ENCODE peak calls at places on chromosome 21, in nine cellular contexts. One of them, this sample, is unnamed. For H3K36me3, the result is how much of the 10 kb centered on the place peaks cover.

GRCh38 chr21:29201186-29201585 is 70.7 kb downstream of the MAP3K7CL start:
- DNase-seq in breast epithelium: no peak
- DNase-seq in GM12878: no peak
- DNase-seq in spleen: no peak
- DNase-seq in H1: no peak
- DNase-seq in sigmoid colon: no peak
- DNase-seq in transverse colon: no peak
- DNase-seq in HCT116: no peak
- DNase-seq in heart left ventricle: no peak
- DNase-seq in this sample: no peak

GRCh38 chr21:29025328-29025713 is 853 bp downstream of the USP16 start:
- DNase-seq in breast epithelium: no peak
- DNase-seq in GM12878: no peak
- DNase-seq in spleen: no peak
- DNase-seq in H1: no peak
- DNase-seq in sigmoid colon: no peak
- DNase-seq in transverse colon: no peak
- DNase-seq in HCT116: no peak
- DNase-seq in heart left ventricle: no peak
- DNase-seq in this sample: no peak

GRCh38 chr21:33682992-33683627 is 40.8 kb downstream of the ITSN1 start:
- DNase-seq in breast epithelium: no peak
- DNase-seq in GM12878: no peak
- DNase-seq in spleen: no peak
- DNase-seq in H1: peak
- DNase-seq in sigmoid colon: no peak
- DNase-seq in transverse colon: no peak
- DNase-seq in HCT116: peak
- DNase-seq in heart left ventricle: no peak
- DNase-seq in this sample: no peak

GRCh38 chr21:44304846-44305245 is 5.0 kb downstream of the PFKL start:
- DNase-seq in breast epithelium: no peak
- DNase-seq in GM12878: no peak
- DNase-seq in spleen: no peak
- DNase-seq in H1: no peak
- DNase-seq in sigmoid colon: no peak
- DNase-seq in transverse colon: peak
- DNase-seq in HCT116: no peak
- DNase-seq in heart left ventricle: no peak
- DNase-seq in this sample: peak

GRCh38 chr21:33007747-33008146 is 18.0 kb upstream of the OLIG2 start:
- DNase-seq in breast epithelium: no peak
- DNase-seq in GM12878: no peak
- DNase-seq in spleen: no peak
- DNase-seq in H1: no peak
- DNase-seq in sigmoid colon: no peak
- DNase-seq in transverse colon: no peak
- DNase-seq in HCT116: no peak
- DNase-seq in heart left ventricle: no peak
- DNase-seq in this sample: no peak

GRCh38 chr21:23837564-23837963 is 1769.7 kb downstream of the MRPL39 start:
- DNase-seq in breast epithelium: no peak
- DNase-seq in GM12878: no peak
- DNase-seq in spleen: no peak
- DNase-seq in H1: no peak
- DNase-seq in sigmoid colon: no peak
- DNase-seq in transverse colon: no peak
- DNase-seq in HCT116: no peak
- DNase-seq in heart left ventricle: no peak
- DNase-seq in this sample: no peak

GRCh38 chr21:33036430-33037162 is 10.9 kb downstream of the OLIG2 start:
- DNase-seq in breast epithelium: no peak
- DNase-seq in GM12878: no peak
- DNase-seq in spleen: peak
- DNase-seq in H1: no peak
- DNase-seq in sigmoid colon: peak
- DNase-seq in transverse colon: no peak
- DNase-seq in HCT116: no peak
- DNase-seq in heart left ventricle: no peak
- DNase-seq in this sample: no peak

GRCh38 chr21:44529011-44529421 is 11.0 kb downstream of the KRTAP10-1 start:
- DNase-seq in breast epithelium: no peak
- DNase-seq in GM12878: no peak
- DNase-seq in spleen: no peak
- DNase-seq in H1: no peak
- DNase-seq in sigmoid colon: peak
- DNase-seq in transverse colon: peak
- DNase-seq in HCT116: no peak
- DNase-seq in heart left ventricle: peak
- DNase-seq in this sample: no peak

GRCh38 chr21:21973806-21974205 is 975.6 kb downstream of the NCAM2 start:
- DNase-seq in breast epithelium: no peak
- DNase-seq in GM12878: no peak
- DNase-seq in spleen: no peak
- DNase-seq in H1: peak
- DNase-seq in sigmoid colon: no peak
- DNase-seq in transverse colon: no peak
- DNase-seq in HCT116: no peak
- DNase-seq in heart left ventricle: no peak
- DNase-seq in this sample: no peak

GRCh38 chr21:29430030-29430429 is 131.3 kb downstream of the BACH1 start:
- DNase-seq in breast epithelium: no peak
- DNase-seq in GM12878: no peak
- DNase-seq in spleen: no peak
- DNase-seq in H1: no peak
- DNase-seq in sigmoid colon: no peak
- DNase-seq in transverse colon: no peak
- DNase-seq in HCT116: no peak
- DNase-seq in heart left ventricle: no peak
- DNase-seq in this sample: no peak

GRCh38 chr21:33998402-33998801 is 75.0 kb upstream of the MRPS6 start:
- DNase-seq in breast epithelium: no peak
- DNase-seq in GM12878: no peak
- DNase-seq in spleen: no peak
- DNase-seq in H1: no peak
- DNase-seq in sigmoid colon: no peak
- DNase-seq in transverse colon: no peak
- DNase-seq in HCT116: no peak
- DNase-seq in heart left ventricle: no peak
- DNase-seq in this sample: no peak

GRCh38 chr21:24224411-24224810 is 1382.9 kb downstream of the MRPL39 start:
- DNase-seq in breast epithelium: no peak
- DNase-seq in GM12878: no peak
- DNase-seq in spleen: no peak
- DNase-seq in H1: no peak
- DNase-seq in sigmoid colon: no peak
- DNase-seq in transverse colon: no peak
- DNase-seq in HCT116: no peak
- DNase-seq in heart left ventricle: no peak
- DNase-seq in this sample: no peak

GRCh38 chr21:28538987-28539622 is 453.6 kb downstream of the LTN1 start:
- DNase-seq in breast epithelium: no peak
- DNase-seq in GM12878: no peak
- DNase-seq in spleen: no peak
- DNase-seq in H1: no peak
- DNase-seq in sigmoid colon: no peak
- DNase-seq in transverse colon: no peak
- DNase-seq in HCT116: no peak
- DNase-seq in heart left ventricle: no peak
- DNase-seq in this sample: no peak

GRCh38 chr21:15210235-15210678 is 145.5 kb upstream of the NRIP1 start:
- DNase-seq in breast epithelium: peak
- DNase-seq in GM12878: no peak
- DNase-seq in spleen: peak
- DNase-seq in H1: no peak
- DNase-seq in sigmoid colon: peak
- DNase-seq in transverse colon: peak
- DNase-seq in HCT116: no peak
- DNase-seq in heart left ventricle: no peak
- DNase-seq in this sample: peak
- TF ChIP-seq POLR2A in breast epithelium: no peak
- TF ChIP-seq POLR2A in GM12878: no peak
- TF ChIP-seq POLR2A in spleen: no peak
- TF ChIP-seq POLR2A in H1: no peak
- TF ChIP-seq POLR2A in sigmoid colon: no peak
- TF ChIP-seq POLR2A in transverse colon: no peak
- TF ChIP-seq POLR2A in HCT116: no peak
- TF ChIP-seq POLR2A in heart left ventricle: no peak
- TF ChIP-seq POLR2A in this sample: no peak

DNA sequence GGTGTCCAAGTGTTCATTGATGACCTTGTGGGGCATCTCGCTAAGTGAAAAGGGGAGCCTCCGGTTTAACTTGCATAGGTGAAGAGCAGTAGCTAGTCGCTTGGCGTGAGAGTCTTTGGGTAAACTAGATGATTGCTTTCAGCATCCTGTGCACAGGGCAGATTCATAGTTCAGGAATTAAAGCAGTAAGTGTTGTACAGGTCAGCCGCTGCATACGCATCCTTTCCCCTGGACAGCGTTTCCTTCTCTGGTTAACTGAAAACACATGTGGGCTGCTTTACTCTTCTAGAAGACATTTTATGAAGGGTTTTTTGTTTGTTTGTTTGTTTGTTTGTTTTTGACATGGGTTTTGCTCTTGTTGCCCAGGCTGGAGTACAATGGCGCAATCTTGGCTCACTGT is 12.1 kb downstream of the NDUFV3 start:
- DNase-seq in breast epithelium: no peak
- DNase-seq in GM12878: no peak
- DNase-seq in spleen: no peak
- DNase-seq in H1: no peak
- DNase-seq in sigmoid colon: no peak
- DNase-seq in transverse colon: no peak
- DNase-seq in HCT116: no peak
- DNase-seq in heart left ventricle: no peak
- DNase-seq in this sample: no peak
- H3K36me3 ChIP-seq in breast epithelium: under half
- H3K36me3 ChIP-seq in GM12878: under half
- H3K36me3 ChIP-seq in spleen: half or more
- H3K36me3 ChIP-seq in H1: under half
- H3K36me3 ChIP-seq in sigmoid colon: half or more
- H3K36me3 ChIP-seq in transverse colon: under half
- H3K36me3 ChIP-seq in HCT116: under half
- H3K36me3 ChIP-seq in heart left ventricle: half or more
- H3K36me3 ChIP-seq in this sample: under half

GRCh38 chr21:36104306-36105300 is 30.3 kb upstream of the CBR3 start:
- DNase-seq in breast epithelium: no peak
- DNase-seq in GM12878: no peak
- DNase-seq in spleen: peak
- DNase-seq in H1: peak
- DNase-seq in sigmoid colon: no peak
- DNase-seq in transverse colon: peak
- DNase-seq in HCT116: peak
- DNase-seq in heart left ventricle: peak
- DNase-seq in this sample: peak
- TF ChIP-seq CTCF in breast epithelium: no peak
- TF ChIP-seq CTCF in GM12878: peak
- TF ChIP-seq CTCF in spleen: peak
- TF ChIP-seq CTCF in H1: peak
- TF ChIP-seq CTCF in sigmoid colon: peak
- TF ChIP-seq CTCF in transverse colon: peak
- TF ChIP-seq CTCF in HCT116: peak
- TF ChIP-seq CTCF in heart left ventricle: peak
- TF ChIP-seq CTCF in this sample: no peak

GRCh38 chr21:46153259-46154154 is 1.9 kb downstream of the FTCD start:
- DNase-seq in breast epithelium: no peak
- DNase-seq in GM12878: no peak
- DNase-seq in spleen: peak
- DNase-seq in H1: peak
- DNase-seq in sigmoid colon: peak
- DNase-seq in transverse colon: peak
- DNase-seq in HCT116: no peak
- DNase-seq in heart left ventricle: peak
- DNase-seq in this sample: peak
- TF ChIP-seq POLR2A in breast epithelium: no peak
- TF ChIP-seq POLR2A in GM12878: no peak
- TF ChIP-seq POLR2A in spleen: no peak
- TF ChIP-seq POLR2A in H1: no peak
- TF ChIP-seq POLR2A in sigmoid colon: no peak
- TF ChIP-seq POLR2A in transverse colon: no peak
- TF ChIP-seq POLR2A in HCT116: no peak
- TF ChIP-seq POLR2A in heart left ventricle: no peak
- TF ChIP-seq POLR2A in this sample: no peak

GRCh38 chr21:46273341-46273740 is 12.1 kb downstream of the MCM3AP start:
- DNase-seq in breast epithelium: no peak
- DNase-seq in GM12878: no peak
- DNase-seq in spleen: no peak
- DNase-seq in H1: no peak
- DNase-seq in sigmoid colon: no peak
- DNase-seq in transverse colon: no peak
- DNase-seq in HCT116: no peak
- DNase-seq in heart left ventricle: no peak
- DNase-seq in this sample: no peak
- H3K36me3 ChIP-seq in breast epithelium: under half
- H3K36me3 ChIP-seq in GM12878: under half
- H3K36me3 ChIP-seq in spleen: half or more
- H3K36me3 ChIP-seq in H1: under half
- H3K36me3 ChIP-seq in sigmoid colon: half or more
- H3K36me3 ChIP-seq in transverse colon: under half
- H3K36me3 ChIP-seq in HCT116: half or more
- H3K36me3 ChIP-seq in heart left ventricle: half or more
- H3K36me3 ChIP-seq in this sample: under half

GRCh38 chr21:26845066-26845749 is at the start of gene ADAMTS1:
- DNase-seq in breast epithelium: peak
- DNase-seq in GM12878: no peak
- DNase-seq in spleen: peak
- DNase-seq in H1: peak
- DNase-seq in sigmoid colon: peak
- DNase-seq in transverse colon: peak
- DNase-seq in HCT116: no peak
- DNase-seq in heart left ventricle: peak
- DNase-seq in this sample: peak
- TF ChIP-seq CTCF in breast epithelium: no peak
- TF ChIP-seq CTCF in GM12878: no peak
- TF ChIP-seq CTCF in spleen: no peak
- TF ChIP-seq CTCF in H1: peak
- TF ChIP-seq CTCF in sigmoid colon: no peak
- TF ChIP-seq CTCF in transverse colon: no peak
- TF ChIP-seq CTCF in HCT116: no peak
- TF ChIP-seq CTCF in heart left ventricle: peak
- TF ChIP-seq CTCF in this sample: peak

This sample was measured in ovary.